ENCODE peak calls at places on chromosome 14, in five cellular contexts. B is NB4, U is cortex of kidney, Q is fibroblast of villous mesenchyme, T is AML-193. E is an unnamed sample.
A peak's percentile ranks its signal among the peaks of the same experiment; 100 is the strongest.

GRCh38 chr14:76289276-76289675 is 86.7 kb upstream of the ESRRB start:
- DNase-seq in B (no peak), U (no peak), Q (no peak), T (no peak), E (no peak)

GRCh38 chr14:28754209-28754985 is 12.2 kb upstream of the FOXG1 start:
- DNase-seq in B (peak; percentile 36), U (no peak), Q (peak; percentile 48), T (no peak), E (peak; percentile 52)

GRCh38 chr14:75430526-75430925 is 2.7 kb downstream of the JDP2 start:
- DNase-seq in B (no peak), U (no peak), Q (no peak), T (peak; percentile 19), E (peak; percentile 63)

GRCh38 chr14:104520620-104521410 is 58.7 kb upstream of the C14orf180 start:
- DNase-seq in B (no peak), U (no peak), Q (no peak), T (no peak), E (no peak)

GRCh38 chr14:24852312-24853060 is 197.5 kb downstream of the STXBP6 start:
- DNase-seq in B (no peak), U (no peak), Q (no peak), T (no peak), E (no peak)

GRCh38 chr14:72608391-72609204 is 285.3 kb downstream of the DPF3 start:
- DNase-seq in B (peak; percentile 43), U (no peak), Q (peak; percentile 89), T (no peak), E (peak; percentile 97)

GRCh38 chr14:89588016-89588415 is 171.0 kb upstream of the FOXN3 start:
- DNase-seq in B (no peak), U (no peak), Q (no peak), T (no peak), E (no peak)

GRCh38 chr14:58796636-58797429 is 159.1 kb downstream of the DACT1 start:
- DNase-seq in B (no peak), U (no peak), Q (no peak), T (no peak), E (peak; percentile 27)

GRCh38 chr14:35430459-35431199 is 26.1 kb upstream of the NFKBIA start:
- DNase-seq in B (no peak), U (no peak), Q (no peak), T (no peak), E (no peak)

GRCh38 chr14:30751646-30752416 is 122.5 kb upstream of the COCH start:
- DNase-seq in B (peak; percentile 23), U (no peak), Q (no peak), T (no peak), E (no peak)

GRCh38 chr14:101960225-101960624 is 4.1 kb upstream of the DYNC1H1 start:
- DNase-seq in B (peak; percentile 53), U (no peak), Q (no peak), T (peak; percentile 13), E (peak; percentile 47)

GRCh38 chr14:50783542-50783941 is 47.4 kb downstream of the NIN start:
- DNase-seq in B (no peak), U (no peak), Q (no peak), T (no peak), E (no peak)

GRCh38 chr14:96246535-96246839 is 9.5 kb upstream of the BDKRB1 start:
- DNase-seq in B (peak; percentile 68), U (no peak), Q (peak; percentile 100), T (no peak), E (peak; percentile 99)

GRCh38 chr14:22472935-22473854 is 115.8 kb downstream of the DAD1 start:
- DNase-seq in B (peak; percentile 90), U (no peak), Q (peak; percentile 64), T (peak; percentile 52), E (peak; percentile 56)

GRCh38 chr14:46550836-46551235 is 100.7 kb downstream of the RPL10L start:
- DNase-seq in B (no peak), U (no peak), Q (no peak), T (no peak), E (no peak)

GRCh38 chr14:75283162-75283883 is 4.7 kb downstream of the FOS start:
- DNase-seq in B (peak; percentile 72), U (no peak), Q (peak; percentile 93), T (no peak), E (peak; percentile 99)

GRCh38 chr14:22887990-22888378 is 5.0 kb downstream of the REM2 start:
- DNase-seq in B (no peak), U (no peak), Q (no peak), T (no peak), E (no peak)

GRCh38 chr14:72613196-72613974 is 280.5 kb downstream of the DPF3 start:
- DNase-seq in B (peak; percentile 52), U (no peak), Q (peak; percentile 55), T (no peak), E (peak; percentile 39)

GRCh38 chr14:20799955-20800544 is 2.6 kb downstream of the RNASE1 start:
- DNase-seq in B (peak; percentile 70), U (no peak), Q (no peak), T (peak; percentile 83), E (no peak)

GRCh38 chr14:26597136-26598080 is at the start of gene NOVA1:
- DNase-seq in B (no peak), U (peak; percentile 10), Q (no peak), T (no peak), E (peak; percentile 25)

GRCh38 chr14:70855486-70855885 is 46.2 kb upstream of the MAP3K9 start:
- DNase-seq in B (no peak), U (no peak), Q (no peak), T (no peak), E (no peak)

GRCh38 chr14:49545716-49546115 is 40.5 kb downstream of the RPS29 start:
- DNase-seq in B (no peak), U (no peak), Q (no peak), T (no peak), E (no peak)

GRCh38 chr14:50633954-50634353 is 34.2 kb downstream of the SAV1 start:
- DNase-seq in B (no peak), U (no peak), Q (no peak), T (no peak), E (no peak)

GRCh38 chr14:55845963-55846851 is 266.2 kb downstream of the KTN1 start:
- DNase-seq in B (no peak), U (no peak), Q (no peak), T (no peak), E (no peak)

GRCh38 chr14:91774138-91775096 is 42.5 kb upstream of the CATSPERB start:
- DNase-seq in B (peak; percentile 12), U (no peak), Q (no peak), T (no peak), E (no peak)

GRCh38 chr14:102586420-102587119 is 5.9 kb upstream of the RCOR1 start:
- DNase-seq in B (no peak), U (no peak), Q (peak; percentile 83), T (no peak), E (peak; percentile 37)

GRCh38 chr14:28867571-28867970 is 101.0 kb downstream of the FOXG1 start:
- DNase-seq in B (no peak), U (no peak), Q (peak; percentile 23), T (no peak), E (no peak)

GRCh38 chr14:50839048-50839447 is 8.1 kb upstream of the NIN start:
- DNase-seq in B (no peak), U (no peak), Q (no peak), T (no peak), E (no peak)

GRCh38 chr14:102795060-102795925 is 18.0 kb downstream of the TRAF3 start:
- DNase-seq in B (peak; percentile 77), U (no peak), Q (peak; percentile 93), T (peak; percentile 69), E (peak; percentile 95)

GRCh38 chr14:100025111-100025510 is 40.1 kb upstream of the EVL start:
- DNase-seq in B (peak; percentile 86), U (no peak), Q (peak; percentile 55), T (peak; percentile 34), E (peak; percentile 45)

GRCh38 chr14:64541261-64541970 is 875 bp downstream of the HSPA2 start:
- DNase-seq in B (no peak), U (no peak), Q (peak; percentile 64), T (no peak), E (no peak)

GRCh38 chr14:65499138-65499537 is 86.6 kb downstream of the FUT8 start:
- DNase-seq in B (no peak), U (no peak), Q (no peak), T (no peak), E (no peak)

GRCh38 chr14:22748188-22748587 is 18.3 kb upstream of the OXA1L start:
- DNase-seq in B (no peak), U (no peak), Q (no peak), T (no peak), E (no peak)

GRCh38 chr14:34361504-34362011 is 100.5 kb downstream of the SPTSSA start:
- DNase-seq in B (no peak), U (no peak), Q (peak; percentile 86), T (no peak), E (peak; percentile 55)

GRCh38 chr14:74135386-74135785 is 50.6 kb downstream of the LIN52 start:
- DNase-seq in B (no peak), U (no peak), Q (peak; percentile 93), T (no peak), E (no peak)

GRCh38 chr14:75343914-75344313 is 65.3 kb downstream of the FOS start:
- DNase-seq in B (no peak), U (no peak), Q (peak; percentile 8), T (no peak), E (no peak)

GRCh38 chr14:104128981-104129380 is 9.4 kb upstream of the KIF26A start:
- DNase-seq in B (no peak), U (no peak), Q (no peak), T (no peak), E (no peak)

GRCh38 chr14:58749066-58749669 is 111.4 kb downstream of the DACT1 start:
- DNase-seq in B (peak; percentile 89), U (no peak), Q (peak; percentile 99), T (peak; percentile 48), E (peak; percentile 99)

GRCh38 chr14:80215756-80216581 is 4.7 kb upstream of the DIO2 start:
- DNase-seq in B (no peak), U (no peak), Q (no peak), T (no peak), E (peak; percentile 11)

GRCh38 chr14:76829650-76830421 is 3.6 kb downstream of the LRRC74A start:
- DNase-seq in B (no peak), U (no peak), Q (no peak), T (no peak), E (no peak)